ENCODE peak calls at places on chromosomes 16 and 17, in ten cellular contexts. T is adrenal gland; G is naive thymus-derived CD8-positive, alpha-beta T cell; P is COR-L47; N is activated effector memory CD4-positive, alpha-beta T cell treated with Interleukin-2 at 50 U/mL for 16 hours; O is H4; B is kidney epithelial cell; E is iris pigment epithelial cell; D is left cardiac atrium; J is IMR-90. L is an unnamed sample.

GRCh38 chr16:28254158-28254557 is 38.2 kb upstream of the SBK1 start:
- DNase-seq in T (no peak), G (no peak), P (no peak), N (no peak), O (no peak), B (no peak), E (no peak), D (no peak), J (no peak), L (no peak)

GRCh38 chr16:81797443-81797842 is 18.4 kb downstream of the PLCG2 start:
- DNase-seq in T (no peak), G (no peak), P (no peak), N (no peak), O (no peak), B (no peak), E (no peak), D (no peak), J (no peak), L (no peak)

GRCh38 chr17:38604479-38605229 is 1.1 kb downstream of the SRCIN1 start:
- DNase-seq in T (no peak), G (peak), P (no peak), N (no peak), O (no peak), B (no peak), E (no peak), D (no peak), J (no peak), L (no peak)

GRCh38 chr17:47720754-47721533 is 12.1 kb upstream of the TBX21 start:
- DNase-seq in T (peak), G (no peak), P (no peak), N (peak), O (peak), B (no peak), E (no peak), D (no peak), J (no peak), L (peak)

GRCh38 chr17:50114849-50115357 is 15.1 kb downstream of the SAMD14 start:
- DNase-seq in T (peak), G (peak), P (peak), N (no peak), O (peak), B (no peak), E (peak), D (no peak), J (peak), L (peak)

GRCh38 chr16:11024333-11025053 is 80.1 kb downstream of the CLEC16A start:
- DNase-seq in T (no peak), G (no peak), P (no peak), N (no peak), O (no peak), B (peak), E (no peak), D (no peak), J (no peak), L (no peak)

GRCh38 chr17:49522329-49522890 is 27.3 kb downstream of the NGFR start:
- DNase-seq in T (no peak), G (no peak), P (no peak), N (no peak), O (no peak), B (no peak), E (no peak), D (peak), J (no peak), L (no peak)

GRCh38 chr16:30715777-30716445 is 16.9 kb downstream of the SRCAP start:
- DNase-seq in T (no peak), G (peak), P (no peak), N (peak), O (no peak), B (no peak), E (peak), D (no peak), J (peak), L (peak)

GRCh38 chr16:56608876-56609462 is 585 bp downstream of the MT2A start:
- DNase-seq in T (peak), G (no peak), P (no peak), N (no peak), O (no peak), B (no peak), E (no peak), D (no peak), J (no peak), L (peak)

GRCh38 chr17:7177954-7178477 is 1.2 kb downstream of the ASGR1 start:
- DNase-seq in T (no peak), G (no peak), P (no peak), N (no peak), O (no peak), B (no peak), E (no peak), D (no peak), J (peak), L (no peak)

GRCh38 chr17:57403241-57403640 is 146.9 kb downstream of the MSI2 start:
- DNase-seq in T (no peak), G (no peak), P (no peak), N (no peak), O (no peak), B (no peak), E (no peak), D (no peak), J (no peak), L (no peak)

GRCh38 chr17:17886253-17886652 is 49.5 kb upstream of the SREBF1 start:
- DNase-seq in T (no peak), G (no peak), P (no peak), N (no peak), O (no peak), B (no peak), E (no peak), D (no peak), J (no peak), L (no peak)

GRCh38 chr17:80257716-80258213 is 2.9 kb upstream of the RNF213 start:
- DNase-seq in T (no peak), G (no peak), P (no peak), N (no peak), O (no peak), B (no peak), E (no peak), D (no peak), J (no peak), L (no peak)

GRCh38 chr16:85306071-85306792 is 194.0 kb upstream of the CIBAR2 start:
- DNase-seq in T (peak), G (peak), P (no peak), N (peak), O (peak), B (peak), E (peak), D (peak), J (peak), L (peak)

GRCh38 chr17:27086526-27086925 is 207.4 kb upstream of the WSB1 start:
- DNase-seq in T (no peak), G (no peak), P (no peak), N (no peak), O (no peak), B (no peak), E (no peak), D (no peak), J (no peak), L (no peak)

GRCh38 chr16:17063156-17063555 is 407.6 kb downstream of the XYLT1 start:
- DNase-seq in T (no peak), G (no peak), P (no peak), N (no peak), O (no peak), B (no peak), E (no peak), D (no peak), J (no peak), L (no peak)

GRCh38 chr16:53576228-53576627 is 73.2 kb upstream of the AKTIP start:
- DNase-seq in T (no peak), G (no peak), P (no peak), N (no peak), O (no peak), B (no peak), E (no peak), D (no peak), J (no peak), L (no peak)

GRCh38 chr17:11943759-11944347 is 53.4 kb downstream of the ZNF18 start:
- DNase-seq in T (no peak), G (no peak), P (no peak), N (no peak), O (no peak), B (no peak), E (no peak), D (no peak), J (no peak), L (no peak)

GRCh38 chr17:20992416-20992815 is 50.4 kb downstream of the USP22 start:
- DNase-seq in T (no peak), G (no peak), P (no peak), N (no peak), O (no peak), B (no peak), E (no peak), D (no peak), J (no peak), L (no peak)

GRCh38 chr17:79174905-79175856 is 100.6 kb downstream of the ENGASE start:
- DNase-seq in T (no peak), G (no peak), P (no peak), N (no peak), O (no peak), B (no peak), E (no peak), D (no peak), J (no peak), L (no peak)

GRCh38 chr16:29820271-29820701 is at the start of gene MVP:
- DNase-seq in T (peak), G (peak), P (no peak), N (peak), O (peak), B (no peak), E (peak), D (peak), J (peak), L (peak)

GRCh38 chr17:17120294-17120693 is 78.0 kb downstream of the MPRIP start:
- DNase-seq in T (no peak), G (no peak), P (no peak), N (no peak), O (no peak), B (no peak), E (no peak), D (no peak), J (no peak), L (no peak)

GRCh38 chr17:63824362-63824761 is 2.9 kb upstream of the PSMC5 start:
- DNase-seq in T (no peak), G (no peak), P (no peak), N (no peak), O (no peak), B (no peak), E (no peak), D (no peak), J (no peak), L (no peak)

GRCh38 chr16:1972490-1972877 is 631 bp downstream of the TBL3 start:
- DNase-seq in T (no peak), G (no peak), P (no peak), N (no peak), O (no peak), B (no peak), E (peak), D (peak), J (no peak), L (no peak)

GRCh38 chr17:17710728-17711541 is 29.7 kb downstream of the RAI1 start:
- DNase-seq in T (peak), G (no peak), P (no peak), N (no peak), O (peak), B (peak), E (peak), D (peak), J (peak), L (no peak)

L was measured in CD4-positive, alpha-beta memory T cell.